ENCODE peak calls at places on chromosomes 7 and 10, in eight cellular contexts. T, N, Y, E, L, D, F and I are unnamed samples.

GRCh38 chr7:110850239-110850638 is 240.7 kb upstream of the LRRN3 start:
- DNase-seq in T (no peak), N (no peak), Y (no peak), E (no peak), L (no peak), D (no peak), F (no peak), I (no peak)

GRCh38 chr7:93117852-93118530 is at the start of gene SAMD9:
- DNase-seq in T (peak), N (no peak), Y (peak), E (peak), L (peak), D (peak), F (peak), I (peak)

GRCh38 chr10:132606536-132607316 is 69.1 kb downstream of the INPP5A start:
- DNase-seq in T (peak), N (peak), Y (peak), E (peak), L (no peak), D (no peak), F (peak), I (no peak)

GRCh38 chr7:100679927-100680588 is 6.5 kb downstream of the GNB2 start:
- DNase-seq in T (no peak), N (no peak), Y (peak), E (no peak), L (peak), D (peak), F (no peak), I (peak)

GRCh38 chr7:155820246-155820645 is 8.0 kb upstream of the SHH start:
- DNase-seq in T (no peak), N (peak), Y (no peak), E (no peak), L (no peak), D (no peak), F (no peak), I (no peak)

GRCh38 chr7:91720255-91720937 is 160.1 kb downstream of the MTERF1 start:
- DNase-seq in T (no peak), N (no peak), Y (no peak), E (peak), L (no peak), D (no peak), F (no peak), I (no peak)

GRCh38 chr7:102230593-102230992 is 56.1 kb upstream of the SH2B2 start:
- DNase-seq in T (no peak), N (no peak), Y (no peak), E (peak), L (no peak), D (no peak), F (no peak), I (no peak)

GRCh38 chr7:33873518-33873917 is 31.8 kb upstream of the BMPER start:
- DNase-seq in T (no peak), N (no peak), Y (no peak), E (no peak), L (no peak), D (no peak), F (no peak), I (no peak)

GRCh38 chr7:157208758-157209413 is 70.2 kb downstream of the UBE3C start:
- DNase-seq in T (no peak), N (no peak), Y (no peak), E (no peak), L (no peak), D (no peak), F (no peak), I (no peak)

GRCh38 chr7:30656611-30657010 is 25.6 kb downstream of the CRHR2 start:
- DNase-seq in T (no peak), N (peak), Y (no peak), E (no peak), L (no peak), D (no peak), F (no peak), I (no peak)

GRCh38 chr7:112853429-112853828 is 63.2 kb upstream of the TMEM168 start:
- DNase-seq in T (no peak), N (no peak), Y (no peak), E (no peak), L (no peak), D (no peak), F (no peak), I (no peak)

GRCh38 chr10:30176182-30176581 is 116.8 kb upstream of the JCAD start:
- DNase-seq in T (no peak), N (no peak), Y (no peak), E (peak), L (no peak), D (no peak), F (no peak), I (no peak)

GRCh38 chr10:128526793-128527375 is 400.7 kb upstream of the MKI67 start:
- DNase-seq in T (peak), N (no peak), Y (peak), E (no peak), L (no peak), D (no peak), F (no peak), I (peak)

GRCh38 chr10:11175823-11176243 is 158.2 kb downstream of the CELF2 start:
- DNase-seq in T (no peak), N (no peak), Y (no peak), E (no peak), L (no peak), D (peak), F (no peak), I (no peak)

GRCh38 chr7:47518827-47519226 is 63.1 kb downstream of the TNS3 start:
- DNase-seq in T (no peak), N (peak), Y (peak), E (peak), L (no peak), D (no peak), F (no peak), I (no peak)

GRCh38 chr7:17460001-17460400 is 161.5 kb downstream of the AHR start:
- DNase-seq in T (no peak), N (no peak), Y (no peak), E (no peak), L (no peak), D (no peak), F (no peak), I (no peak)

GRCh38 chr10:9875353-9875752 is 1142.3 kb upstream of the CELF2 start:
- DNase-seq in T (no peak), N (no peak), Y (no peak), E (no peak), L (no peak), D (no peak), F (no peak), I (no peak)

GRCh38 chr10:61975107-61975932 is 73.8 kb downstream of the ARID5B start:
- DNase-seq in T (no peak), N (no peak), Y (no peak), E (peak), L (peak), D (no peak), F (no peak), I (no peak)

GRCh38 chr10:55410415-55410885 is 609.4 kb upstream of the PCDH15 start:
- DNase-seq in T (peak), N (no peak), Y (peak), E (no peak), L (no peak), D (peak), F (no peak), I (peak)

GRCh38 chr10:112374724-112375541 is 1.0 kb downstream of the ACSL5 start:
- DNase-seq in T (no peak), N (peak), Y (no peak), E (no peak), L (no peak), D (peak), F (no peak), I (no peak)

GRCh38 chr10:104322416-104322782 is 15.9 kb downstream of the ITPRIP start:
- DNase-seq in T (peak), N (peak), Y (peak), E (no peak), L (no peak), D (peak), F (no peak), I (peak)

GRCh38 chr7:41029072-41029492 is 673.8 kb downstream of the INHBA start:
- DNase-seq in T (no peak), N (no peak), Y (no peak), E (peak), L (peak), D (no peak), F (no peak), I (no peak)

GRCh38 chr7:28536259-28536658 is 123.9 kb downstream of the CREB5 start:
- DNase-seq in T (no peak), N (no peak), Y (peak), E (peak), L (peak), D (no peak), F (peak), I (no peak)

GRCh38 chr7:38660427-38661099 is 29.4 kb upstream of the AMPH start:
- DNase-seq in T (peak), N (peak), Y (no peak), E (peak), L (peak), D (peak), F (no peak), I (no peak)

GRCh38 chr10:50798297-50798696 is 58.6 kb downstream of the ASAH2B start:
- DNase-seq in T (no peak), N (no peak), Y (no peak), E (no peak), L (no peak), D (no peak), F (no peak), I (no peak)

GRCh38 chr10:132446661-132447445 is 49.9 kb downstream of the PWWP2B start:
- DNase-seq in T (peak), N (peak), Y (peak), E (peak), L (peak), D (peak), F (peak), I (no peak)

GRCh38 chr7:103447073-103447960 is 1.3 kb upstream of the SLC26A5 start:
- DNase-seq in T (peak), N (no peak), Y (no peak), E (peak), L (peak), D (peak), F (no peak), I (no peak)

GRCh38 chr7:114312649-114313048 is 102.0 kb upstream of the FOXP2 start:
- DNase-seq in T (peak), N (no peak), Y (no peak), E (no peak), L (no peak), D (no peak), F (no peak), I (no peak)

GRCh38 chr10:133275683-133276092 is 980 bp downstream of the ADAM8 start:
- DNase-seq in T (no peak), N (no peak), Y (no peak), E (no peak), L (no peak), D (no peak), F (no peak), I (no peak)

GRCh38 chr7:35878356-35878755 is 77.5 kb downstream of the SEPTIN7 start:
- DNase-seq in T (no peak), N (no peak), Y (no peak), E (peak), L (no peak), D (no peak), F (no peak), I (no peak)

GRCh38 chr7:102912742-102913141 is at the start of gene LRRC17:
- DNase-seq in T (no peak), N (no peak), Y (peak), E (peak), L (no peak), D (no peak), F (peak), I (no peak)

GRCh38 chr7:18352339-18353255 is 143.0 kb upstream of the HDAC9 start:
- DNase-seq in T (peak), N (no peak), Y (peak), E (peak), L (peak), D (peak), F (no peak), I (peak)

GRCh38 chr10:132663666-132664365 is 122.1 kb downstream of the NKX6-2 start:
- DNase-seq in T (no peak), N (peak), Y (no peak), E (no peak), L (no peak), D (no peak), F (no peak), I (no peak)

GRCh38 chr10:43605850-43606322 is 352 bp upstream of the ZNF485 start:
- DNase-seq in T (no peak), N (no peak), Y (no peak), E (no peak), L (no peak), D (no peak), F (no peak), I (no peak)
- TF ChIP-seq CTCF in T (no peak), N (no peak), Y (no peak), E (no peak), L (no peak), D (no peak), F (no peak), I (no peak)

GRCh38 chr7:151380199-151381082 is 29.4 kb downstream of the WDR86 start:
- DNase-seq in T (no peak), N (peak), Y (no peak), E (no peak), L (no peak), D (no peak), F (no peak), I (peak)

GRCh38 chr7:151379534-151380198 is 30.2 kb downstream of the WDR86 start:
- DNase-seq in T (no peak), N (peak), Y (no peak), E (no peak), L (no peak), D (no peak), F (no peak), I (no peak)

GRCh38 chr7:151382079-151382885 is 27.6 kb downstream of the WDR86 start:
- DNase-seq in T (no peak), N (peak), Y (no peak), E (no peak), L (no peak), D (no peak), F (no peak), I (no peak)

GRCh38 chr7:151381083-151381332 is 28.8 kb downstream of the WDR86 start:
- DNase-seq in T (no peak), N (no peak), Y (no peak), E (no peak), L (no peak), D (no peak), F (no peak), I (no peak)

GRCh38 chr7:151381333-151382078 is 28.3 kb downstream of the WDR86 start:
- DNase-seq in T (no peak), N (peak), Y (no peak), E (no peak), L (no peak), D (peak), F (no peak), I (no peak)
- H3K4me3 ChIP-seq in T (no peak), N (peak), Y (peak), E (no peak), L (peak), D (peak), F (peak), I (no peak)

DNA sequence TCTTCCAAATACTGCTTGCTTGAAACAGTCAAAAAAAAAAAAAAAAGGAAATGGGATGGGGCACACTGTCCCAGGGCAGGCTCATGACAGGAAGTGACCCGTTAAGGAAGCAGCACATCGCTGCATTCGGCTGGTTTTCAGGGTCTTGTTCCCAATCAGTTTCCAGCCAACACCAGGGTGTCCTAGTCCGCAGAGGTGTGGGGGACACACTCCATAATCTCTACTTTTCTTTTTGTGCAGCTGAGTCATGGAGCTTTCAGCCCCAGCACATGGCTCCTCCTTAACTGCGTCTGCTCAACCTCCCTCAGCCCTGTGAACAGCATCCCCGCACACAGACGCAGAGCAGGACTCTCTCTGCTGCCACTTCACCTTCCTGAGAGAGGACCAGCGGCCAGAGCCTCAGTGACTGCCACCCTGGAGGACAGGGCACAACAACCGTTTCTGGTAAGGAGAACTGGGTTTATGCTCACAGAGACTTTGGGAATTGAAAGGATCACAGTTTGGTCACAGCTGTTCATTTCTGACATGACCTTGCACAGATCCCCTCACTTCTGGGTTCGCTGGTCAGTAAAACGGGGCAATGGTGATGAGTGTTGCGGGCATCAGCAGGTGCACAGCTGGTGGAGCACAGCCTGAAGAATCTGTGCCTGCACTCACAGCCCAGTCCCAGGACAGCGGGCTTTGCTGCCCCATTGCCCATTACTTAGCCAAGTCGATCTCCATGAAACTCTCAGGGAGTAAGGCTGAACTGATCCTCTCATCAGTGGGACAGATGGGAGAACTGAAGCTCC is at the start of gene GIMAP5:
- DNase-seq in T (no peak), N (peak), Y (no peak), E (no peak), L (no peak), D (no peak), F (no peak), I (no peak)
- TF ChIP-seq POLR2A in T (peak), N (no peak), Y (peak), E (no peak), L (no peak), D (peak), F (no peak), I (no peak)

GRCh38 chr10:122201401-122201800 is 69.7 kb upstream of the BTBD16 start:
- DNase-seq in T (no peak), N (no peak), Y (no peak), E (no peak), L (no peak), D (no peak), F (no peak), I (no peak)

GRCh38 chr10:122207135-122207534 is 64.0 kb upstream of the BTBD16 start:
- DNase-seq in T (no peak), N (no peak), Y (no peak), E (no peak), L (no peak), D (no peak), F (no peak), I (no peak)

GRCh38 chr10:122207596-122207995 is 63.5 kb upstream of the BTBD16 start:
- DNase-seq in T (no peak), N (no peak), Y (no peak), E (peak), L (no peak), D (no peak), F (no peak), I (no peak)

GRCh38 chr10:122206471-122207065 is 64.5 kb upstream of the BTBD16 start:
- DNase-seq in T (no peak), N (no peak), Y (no peak), E (peak), L (no peak), D (no peak), F (no peak), I (no peak)

GRCh38 chr10:122204691-122205489 is 66.2 kb upstream of the BTBD16 start:
- DNase-seq in T (no peak), N (no peak), Y (no peak), E (no peak), L (no peak), D (no peak), F (no peak), I (no peak)
- TF ChIP-seq CTCF in T (no peak), N (no peak), Y (no peak), E (peak), L (no peak), D (no peak), F (no peak), I (no peak)